ENCODE peak calls at places on chromosomes 6 and 20, in six cellular contexts. X is epithelial cell of esophagus, O is tibial artery, Y is A673, L is GM23338, K is retinal pigment epithelial cell. N is an unnamed sample.

GRCh38 chr6:154356690-154357089 is at the start of gene IPCEF1:
- DNase-seq in L (no peak), X (no peak), Y (no peak), K (no peak), O (no peak), N (no peak)

GRCh38 chr6:108714012-108714773 is 134.0 kb upstream of the ARMC2 start:
- DNase-seq in Y (peak), X (peak), K (no peak), O (peak), L (no peak), N (no peak)

GRCh38 chr20:16701296-16701695 is 28.5 kb upstream of the SNRPB2 start:
- DNase-seq in X (peak), O (no peak), L (peak), K (no peak), Y (peak), N (no peak)

GRCh38 chr6:27312146-27312949 is at the start of gene POM121L2:
- DNase-seq in L (peak), O (no peak), X (peak), Y (peak), K (no peak), N (peak)

GRCh38 chr6:66662196-66662595 is 955.2 kb upstream of the EYS start:
- DNase-seq in L (peak), O (no peak), Y (peak), K (no peak), X (peak), N (no peak)

GRCh38 chr6:145652572-145652971 is 82.7 kb downstream of the EPM2A start:
- DNase-seq in L (no peak), Y (no peak), O (no peak), K (no peak), X (no peak), N (no peak)

GRCh38 chr6:150301871-150302800 is 66.7 kb upstream of the IYD start:
- DNase-seq in Y (peak), L (no peak), O (no peak), X (peak), K (peak), N (peak)

GRCh38 chr20:45246109-45246508 is 8.3 kb downstream of the SLPI start:
- DNase-seq in X (no peak), O (no peak), K (no peak), Y (no peak), L (no peak), N (no peak)

GRCh38 chr6:100176321-100176950 is 182.4 kb upstream of the MCHR2 start:
- DNase-seq in Y (peak), K (peak), L (peak), O (no peak), X (peak), N (no peak)

GRCh38 chr6:33124525-33124901 is 48.7 kb downstream of the HLA-DPB1 start:
- DNase-seq in X (no peak), L (peak), O (no peak), K (no peak), Y (no peak), N (no peak)

GRCh38 chr20:32462900-32463641 is 104.9 kb downstream of the ASXL1 start:
- DNase-seq in K (no peak), L (no peak), X (no peak), Y (no peak), O (no peak), N (no peak)

GRCh38 chr20:24157213-24157612 is 168.6 kb upstream of the GGTLC1 start:
- DNase-seq in Y (no peak), X (no peak), L (no peak), K (no peak), O (no peak), N (no peak)

GRCh38 chr6:169189227-169189626 is 64.4 kb downstream of the THBS2 start:
- DNase-seq in O (no peak), X (no peak), Y (no peak), K (no peak), L (no peak), N (no peak)

GRCh38 chr6:66735106-66735890 is 1028.3 kb upstream of the EYS start:
- DNase-seq in O (no peak), K (peak), L (no peak), X (no peak), Y (peak), N (no peak)

GRCh38 chr6:73394577-73395354 is at the start of gene DDX43:
- DNase-seq in L (peak), Y (no peak), K (no peak), O (peak), X (peak), N (peak)

DNA sequence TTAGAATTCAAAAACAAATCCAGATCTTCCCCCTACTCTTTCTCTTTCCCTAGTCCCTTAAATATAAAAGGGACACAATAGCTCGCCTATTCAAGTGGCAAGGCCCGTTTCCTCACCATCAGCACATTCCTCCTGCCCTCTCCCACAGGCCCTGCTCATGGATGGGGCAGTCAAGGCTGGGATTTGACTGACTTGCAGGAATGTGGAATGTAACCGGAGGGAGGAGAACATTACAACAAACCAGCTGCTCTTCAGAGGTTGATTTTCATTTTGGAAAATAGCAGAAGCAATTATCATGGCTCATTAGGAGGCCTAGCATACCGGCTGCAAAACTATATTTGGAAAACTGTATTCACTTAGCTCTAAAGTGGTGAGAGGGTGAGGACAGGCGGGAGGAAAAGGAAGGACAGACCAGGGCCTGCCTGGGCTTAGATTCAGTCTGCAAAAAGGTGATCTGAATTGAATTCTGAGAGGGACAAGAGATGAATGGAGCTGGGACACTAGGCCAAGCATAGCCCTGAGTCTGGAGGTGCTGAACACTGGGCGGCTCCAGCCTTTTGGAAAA is 283.7 kb downstream of the CD83 start:
- DNase-seq in K (no peak), L (no peak), Y (no peak), O (no peak), X (no peak), N (no peak)
- TF ChIP-seq CTCF in K (no peak), L (no peak), Y (no peak), O (no peak), X (no peak), N (no peak)

GRCh38 chr6:30238178-30238795 is 25.1 kb upstream of the TRIM26 start:
- DNase-seq in X (peak), K (no peak), L (peak), Y (peak), O (no peak), N (no peak)
- TF ChIP-seq CTCF in X (peak), K (peak), L (peak), Y (peak), O (no peak), N (peak)

GRCh38 chr6:36874443-36875249 is at the start of gene PPIL1:
- DNase-seq in Y (peak), L (peak), K (peak), O (peak), X (peak), N (peak)
- TF ChIP-seq CTCF in Y (no peak), L (peak), K (no peak), O (no peak), X (no peak), N (no peak)

DNA sequence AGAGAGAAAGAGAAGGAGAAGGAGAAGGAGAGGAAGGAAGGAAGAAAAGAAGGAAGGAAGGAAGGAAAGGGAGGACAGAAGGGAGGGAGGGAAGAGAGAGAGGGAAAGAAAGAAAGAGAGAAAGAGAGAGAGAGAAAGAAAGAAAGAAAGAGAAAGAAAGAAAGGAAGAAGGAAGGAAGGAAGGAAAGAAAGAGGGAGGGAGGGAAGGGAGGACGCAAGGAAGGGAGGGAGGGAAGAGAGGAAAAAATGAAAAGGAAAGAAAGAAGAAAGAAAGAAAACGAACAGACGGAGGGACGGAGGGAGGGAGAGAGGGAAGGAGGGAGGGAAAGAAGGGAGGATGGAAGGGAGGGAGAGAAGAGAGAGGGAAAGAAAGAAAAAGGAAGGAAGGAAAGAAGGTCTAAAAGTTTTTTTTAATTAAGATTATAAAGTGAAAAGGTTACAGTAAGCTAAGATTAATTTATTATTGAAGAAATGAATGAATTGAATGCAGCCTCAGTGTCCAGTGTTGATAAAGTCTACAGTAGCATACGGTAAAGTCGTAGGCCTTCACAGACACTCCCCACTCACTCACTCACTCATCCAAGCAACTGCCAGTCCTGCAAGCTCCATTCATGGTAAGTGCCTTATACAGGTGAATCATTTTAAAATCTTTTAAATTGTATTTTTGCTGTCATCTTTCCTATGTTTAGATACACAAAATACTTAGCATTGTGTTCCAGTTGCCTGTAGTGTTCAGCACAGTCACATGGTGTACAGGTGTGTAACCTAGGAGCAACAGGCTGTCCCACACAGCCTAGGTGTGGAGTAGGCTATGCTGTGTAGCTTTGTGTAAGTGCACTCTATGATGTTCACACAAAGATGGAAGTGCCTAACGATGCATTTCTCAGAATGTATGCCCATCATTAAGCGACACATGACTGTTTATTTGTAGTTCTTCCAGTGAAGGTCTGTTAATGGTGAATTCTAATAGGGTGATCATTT is 20.3 kb upstream of the ARID1B start:
- DNase-seq in O (no peak), Y (no peak), X (no peak), L (no peak), K (no peak), N (no peak)
- TF ChIP-seq CTCF in O (no peak), Y (no peak), X (no peak), L (no peak), K (no peak), N (no peak)

GRCh38 chr6:166456360-166457156 is 73.8 kb upstream of the MPC1 start:
- DNase-seq in Y (peak), O (no peak), L (peak), X (peak), K (peak), N (peak)
- TF ChIP-seq CTCF in Y (peak), O (peak), L (peak), X (peak), K (peak), N (peak)

DNA sequence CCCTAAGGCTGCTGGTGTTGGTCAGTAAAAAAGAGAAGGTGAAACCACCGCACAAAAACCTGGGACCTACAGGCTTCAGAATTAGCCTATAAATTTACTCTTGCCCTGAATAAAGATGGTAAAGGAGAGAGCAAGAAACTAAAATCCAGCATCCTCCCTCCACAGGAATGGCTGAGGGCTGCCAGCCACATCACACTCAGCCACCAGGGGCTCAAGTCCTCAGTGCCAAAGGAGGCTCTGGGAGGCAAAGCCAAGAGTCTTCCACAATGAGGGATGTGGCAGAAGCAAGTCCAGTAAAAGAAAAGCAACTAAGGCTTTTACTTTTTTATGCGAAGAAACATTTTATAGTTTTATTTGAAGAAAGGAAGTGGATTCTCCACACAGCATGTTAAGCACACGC is 219.5 kb upstream of the SSTR4 start:
- DNase-seq in L (peak), O (no peak), Y (no peak), K (no peak), X (no peak), N (no peak)
- TF ChIP-seq CTCF in L (peak), O (no peak), Y (no peak), K (no peak), X (no peak), N (no peak)

DNA sequence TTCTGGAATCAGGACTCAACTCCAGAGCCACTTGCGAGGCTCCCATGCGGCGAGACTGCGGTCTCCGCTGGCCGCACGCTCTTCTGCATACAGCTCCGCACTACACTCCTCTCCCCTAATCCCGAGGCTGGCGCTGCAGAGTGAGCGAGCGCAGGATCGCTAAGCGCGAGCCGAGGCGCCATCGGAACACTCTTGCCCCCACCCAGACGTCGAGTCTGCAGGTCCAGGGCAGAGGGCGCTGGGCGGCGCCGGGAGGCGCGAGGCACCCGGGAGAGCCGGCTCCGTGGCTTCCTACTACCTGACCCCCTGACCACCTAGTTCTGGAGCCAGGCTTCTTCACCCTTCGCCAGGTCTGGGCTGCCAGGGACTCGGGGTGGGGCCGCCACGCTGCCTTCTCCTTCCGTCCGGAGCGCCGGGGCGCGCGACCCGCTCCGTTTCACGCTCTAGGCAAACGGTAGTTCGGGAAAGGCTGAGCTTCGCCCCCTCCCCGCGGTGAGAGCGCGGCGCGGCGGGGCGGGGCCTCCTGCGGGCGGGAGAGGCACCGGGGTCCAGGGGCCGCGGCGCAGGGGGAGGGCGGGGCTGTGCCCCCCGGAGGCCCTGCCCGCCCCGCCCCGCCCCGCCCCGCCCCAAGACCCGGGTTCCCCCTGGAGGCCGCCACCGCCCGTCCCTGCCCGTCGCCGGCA is 5.4 kb upstream of the TUBB2A start:
- DNase-seq in L (peak), X (peak), K (peak), Y (peak), O (peak), N (peak)
- TF ChIP-seq CTCF in L (no peak), X (no peak), K (peak), Y (no peak), O (peak), N (peak)

DNA sequence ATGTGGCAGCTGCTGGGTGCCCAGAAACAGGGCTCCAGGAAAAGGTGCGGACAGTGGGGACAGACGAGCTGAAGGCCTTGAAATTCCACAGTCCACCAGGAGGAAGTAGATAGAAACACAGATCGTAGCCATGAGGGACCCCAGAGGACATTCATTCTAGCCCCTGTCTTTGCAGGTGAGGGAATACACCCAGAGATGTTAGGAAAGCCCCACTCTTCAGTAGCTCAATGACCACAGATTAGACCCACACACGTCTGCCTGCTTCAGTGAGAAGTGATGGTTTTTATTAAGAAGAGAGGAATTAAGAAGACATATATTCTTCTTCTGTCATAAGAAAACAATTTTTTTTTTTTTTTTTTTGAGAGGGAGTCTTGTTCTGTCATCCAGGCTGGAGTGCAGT is 123.0 kb downstream of the MAP3K7 start:
- DNase-seq in X (no peak), Y (no peak), O (no peak), K (no peak), L (no peak), N (no peak)
- TF ChIP-seq CTCF in X (no peak), Y (no peak), O (no peak), K (no peak), L (no peak), N (no peak)

GRCh38 chr6:43817192-43817591 is 47.2 kb downstream of the VEGFA start:
- DNase-seq in O (no peak), Y (peak), K (no peak), X (peak), L (peak), N (peak)
- TF ChIP-seq CTCF in O (no peak), Y (peak), K (peak), X (peak), L (peak), N (peak)

N was measured in GM13977.